ENCODE peak calls at places on chromosomes 2 and 18, in six cellular contexts. G is fibroblast of mammary gland, Y is fibroblast of lung, V is AG10803, M is mucosa of descending colon, U is heart right ventricle. J is an unnamed sample.

GRCh38 chr2:240149943-240150784 is 9.7 kb upstream of the OTOS start:
- DNase-seq in U (no peak), G (peak), Y (peak), V (peak), M (no peak), J (no peak)

GRCh38 chr2:235445116-235445515 is 48.7 kb upstream of the AGAP1 start:
- DNase-seq in U (no peak), V (no peak), M (no peak), Y (no peak), G (no peak), J (no peak)

GRCh38 chr2:67503066-67503795 is 106.1 kb downstream of the ETAA1 start:
- DNase-seq in G (peak), Y (peak), V (peak), U (no peak), M (no peak), J (peak)

GRCh38 chr18:13374468-13375301 is 156.1 kb downstream of the LDLRAD4 start:
- DNase-seq in Y (no peak), V (no peak), G (no peak), M (no peak), U (no peak), J (no peak)

GRCh38 chr2:88100489-88100858 is 27.4 kb downstream of the FABP1 start:
- DNase-seq in U (no peak), M (no peak), Y (no peak), V (no peak), G (no peak), J (no peak)

GRCh38 chr2:48734576-48735303 is 20.8 kb downstream of the LHCGR start:
- DNase-seq in U (no peak), V (peak), Y (no peak), M (no peak), G (peak), J (no peak)

GRCh38 chr18:76822510-76823165 is at the start of gene ZNF236:
- DNase-seq in M (peak), G (peak), Y (peak), U (peak), V (peak), J (no peak)

GRCh38 chr18:69787825-69788547 is 159.7 kb downstream of the CD226 start:
- DNase-seq in V (peak), U (no peak), G (peak), M (no peak), Y (peak), J (peak)

GRCh38 chr2:238636269-238637073 is 209.7 kb downstream of the ASB1 start:
- DNase-seq in U (no peak), Y (peak), V (peak), G (peak), M (no peak), J (no peak)

GRCh38 chr2:118014492-118014824 is 588 bp upstream of the CCDC93 start:
- DNase-seq in Y (no peak), G (no peak), U (peak), M (no peak), V (no peak), J (no peak)

GRCh38 chr2:72028351-72028995 is 119.2 kb downstream of the CYP26B1 start:
- DNase-seq in M (no peak), Y (no peak), V (no peak), G (no peak), U (no peak), J (no peak)

GRCh38 chr2:55102056-55102812 is 52.0 kb upstream of the RTN4 start:
- DNase-seq in G (peak), U (no peak), M (no peak), V (peak), Y (peak), J (no peak)

GRCh38 chr2:88540346-88540745 is 86.9 kb downstream of the EIF2AK3 start:
- DNase-seq in V (peak), Y (no peak), U (no peak), M (no peak), G (peak), J (peak)

GRCh38 chr2:198309673-198310280 is 505.4 kb downstream of the PLCL1 start:
- DNase-seq in U (no peak), V (peak), Y (peak), G (peak), M (peak), J (no peak)

GRCh38 chr2:165874445-165875039 is 79.0 kb downstream of the TTC21B start:
- DNase-seq in V (peak), Y (peak), M (no peak), G (peak), U (no peak), J (peak)

GRCh38 chr18:63374520-63374919 is 7.5 kb upstream of the KDSR start:
- DNase-seq in M (no peak), Y (peak), G (no peak), V (peak), U (no peak), J (no peak)

GRCh38 chr2:205754285-205754923 is 72.1 kb downstream of the NRP2 start:
- DNase-seq in M (no peak), G (no peak), V (no peak), Y (no peak), U (no peak), J (no peak)

GRCh38 chr2:101149241-101150192 is 1.7 kb downstream of the TBC1D8 start:
- DNase-seq in G (peak), Y (no peak), V (no peak), M (no peak), U (no peak), J (no peak)

GRCh38 chr2:102103992-102104871 is 38.3 kb upstream of the IL1R1 start:
- DNase-seq in Y (peak), M (peak), V (peak), G (peak), U (peak), J (no peak)

GRCh38 chr2:197309369-197310231 is 980 bp downstream of the ANKRD44 start:
- DNase-seq in M (peak), V (no peak), U (peak), Y (no peak), G (no peak), J (no peak)

GRCh38 chr18:13291745-13292447 is 73.3 kb downstream of the LDLRAD4 start:
- DNase-seq in U (no peak), V (no peak), G (no peak), Y (no peak), M (no peak), J (no peak)

GRCh38 chr2:71646028-71646427 is 192.7 kb downstream of the DYSF start:
- DNase-seq in G (peak), V (peak), U (peak), M (no peak), Y (peak), J (no peak)

GRCh38 chr18:808086-808485 is 4.0 kb downstream of the YES1 start:
- DNase-seq in G (peak), V (peak), U (no peak), M (no peak), Y (peak), J (no peak)

GRCh38 chr2:231411871-231412615 is 16.5 kb downstream of the B3GNT7 start:
- DNase-seq in G (peak), M (peak), Y (peak), V (peak), U (peak), J (peak)

GRCh38 chr18:3305933-3306332 is 44.0 kb downstream of the MYL12B start:
- DNase-seq in Y (peak), U (no peak), V (peak), M (no peak), G (peak), J (no peak)

GRCh38 chr18:3508576-3509559 is 58.9 kb downstream of the TGIF1 start:
- DNase-seq in U (no peak), Y (peak), M (no peak), G (no peak), V (no peak), J (no peak)

GRCh38 chr2:16293398-16293797 is 353.0 kb downstream of the MYCN start:
- DNase-seq in G (no peak), U (no peak), M (no peak), V (no peak), Y (no peak), J (no peak)
- H3K4me3 ChIP-seq in G (no peak), U (no peak), M (no peak), V (no peak), Y (no peak), J (no peak)

DNA sequence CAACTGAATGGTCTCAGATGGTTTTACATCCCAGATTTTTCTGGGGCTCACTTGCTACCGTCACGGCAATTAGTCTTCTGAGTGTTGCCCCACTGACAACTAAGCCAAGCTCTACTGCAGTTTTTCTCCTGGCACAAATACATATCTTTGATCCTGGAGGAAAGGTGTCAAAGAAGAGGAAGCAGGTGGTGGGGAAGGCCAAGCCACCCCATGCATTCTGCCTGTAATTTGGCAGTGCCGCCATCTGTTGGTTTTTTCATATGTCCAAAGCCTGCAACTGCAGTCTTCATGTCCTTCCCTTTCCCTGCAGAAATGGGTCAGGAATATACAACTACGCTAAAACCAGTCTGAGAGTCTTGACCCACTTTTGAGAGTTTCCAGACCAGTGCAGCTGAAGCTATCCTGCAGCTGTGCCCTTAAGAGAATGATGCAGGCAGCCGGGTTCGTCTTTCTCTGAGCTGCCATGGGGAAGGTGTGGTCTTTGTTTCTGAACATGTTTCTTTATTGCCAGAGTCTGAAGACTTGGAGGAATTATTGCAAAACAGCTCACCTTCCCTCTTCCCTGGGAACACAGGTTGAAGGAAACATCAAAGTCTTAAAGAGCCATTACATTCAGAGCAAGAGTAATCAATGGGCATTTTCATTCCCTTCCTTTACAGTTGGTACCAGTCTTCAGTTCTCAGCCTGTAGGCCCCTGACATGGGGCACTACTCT is 71.8 kb upstream of the ATL2 start:
- DNase-seq in U (no peak), G (no peak), M (no peak), V (no peak), Y (no peak), J (no peak)
- TF ChIP-seq CTCF in U (no peak), G (no peak), M (no peak), V (no peak), Y (no peak), J (no peak)

GRCh38 chr18:67362906-67363305 is 153.6 kb downstream of the DSEL start:
- DNase-seq in U (no peak), Y (no peak), M (no peak), V (no peak), G (no peak), J (no peak)

GRCh38 chr18:67354692-67355091 is 161.8 kb downstream of the DSEL start:
- DNase-seq in V (no peak), U (no peak), G (no peak), Y (no peak), M (no peak), J (no peak)

GRCh38 chr18:67363694-67364093 is 152.8 kb downstream of the DSEL start:
- DNase-seq in V (no peak), M (no peak), G (no peak), U (no peak), Y (no peak), J (no peak)

GRCh38 chr18:67358947-67359346 is 157.6 kb downstream of the DSEL start:
- DNase-seq in V (no peak), G (no peak), Y (no peak), M (no peak), U (no peak), J (no peak)

GRCh38 chr18:67359868-67360838 is 156.4 kb downstream of the DSEL start:
- DNase-seq in G (peak), Y (peak), U (no peak), M (no peak), V (peak), J (peak)
- H3K4me3 ChIP-seq in G (peak), Y (peak), U (no peak), M (no peak), V (peak), J (peak)

GRCh38 chr2:202104286-202104870 is 31.3 kb downstream of the KIAA2012 start:
- DNase-seq in Y (peak), G (peak), U (no peak), M (peak), V (peak), J (no peak)
- TF ChIP-seq CTCF in Y (peak), G (peak), U (no peak), M (no peak), V (peak), J (peak)

GRCh38 chr2:64455545-64455944 is 1.6 kb downstream of the LGALSL start:
- DNase-seq in V (no peak), M (no peak), G (no peak), Y (no peak), U (no peak), J (no peak)
- H3K4me3 ChIP-seq in V (no peak), M (no peak), G (no peak), Y (no peak), U (peak), J (no peak)

GRCh38 chr18:60413944-60414547 is 41.5 kb upstream of the MC4R start:
- DNase-seq in V (peak), U (no peak), M (peak), G (peak), Y (peak), J (no peak)
- TF ChIP-seq CTCF in V (peak), U (no peak), M (no peak), G (peak), Y (peak), J (peak)

DNA sequence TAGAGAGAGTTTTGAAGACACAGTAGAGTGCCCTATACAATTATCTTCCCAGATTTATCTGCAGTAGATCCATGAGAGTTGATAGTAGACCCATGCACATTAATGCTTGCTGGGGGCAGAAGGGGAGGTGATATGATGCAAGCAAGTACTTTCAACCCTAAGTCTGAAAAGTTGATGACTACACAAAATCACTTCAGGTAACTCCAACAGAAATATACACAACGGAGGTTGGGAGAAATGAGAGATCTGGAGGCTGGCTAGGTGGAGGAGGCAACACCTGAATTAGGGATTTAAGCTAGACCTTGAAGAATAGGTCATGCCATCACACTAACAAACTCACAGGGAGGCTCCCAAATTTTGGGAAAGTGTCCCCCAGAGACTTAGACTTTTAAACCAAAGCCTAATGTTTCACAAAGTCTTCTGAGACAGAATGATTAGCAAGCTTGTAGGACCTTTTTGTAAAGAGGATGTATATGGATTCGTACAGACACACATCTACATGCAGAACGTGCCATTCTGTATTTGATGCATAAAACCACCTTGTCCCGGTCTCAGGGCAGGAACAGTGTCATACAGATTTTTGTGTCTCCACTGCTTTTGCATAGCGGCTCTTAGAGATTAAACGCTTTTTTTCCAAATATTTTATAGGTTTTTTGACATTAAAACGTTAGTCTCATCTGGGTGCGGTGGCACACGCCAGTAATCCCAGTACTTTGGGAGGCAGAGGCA is 937 bp upstream of the STAMBP start:
- DNase-seq in U (no peak), V (no peak), G (no peak), M (no peak), Y (no peak), J (no peak)
- H3K4me3 ChIP-seq in U (peak), V (peak), G (no peak), M (no peak), Y (peak), J (peak)

DNA sequence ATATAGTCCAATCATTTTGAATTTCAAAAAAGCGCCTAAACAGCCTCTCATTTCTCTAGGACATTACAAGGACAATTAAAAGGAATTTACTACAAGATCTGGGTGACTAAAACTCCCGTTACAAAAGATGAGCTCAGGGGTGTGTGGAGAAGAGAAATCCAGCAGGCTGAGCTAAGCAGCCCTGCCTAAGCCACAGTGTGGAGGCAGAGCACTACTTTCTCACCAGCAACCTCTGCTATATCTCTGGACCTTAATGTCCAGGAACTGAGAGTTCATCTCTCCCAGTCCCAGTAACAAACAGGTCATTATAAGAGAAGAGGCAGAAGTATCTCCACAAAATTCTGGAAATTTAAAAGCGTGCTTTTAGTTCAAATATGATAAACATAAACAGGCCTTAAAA is 18.9 kb upstream of the ANKRD62 start:
- DNase-seq in U (no peak), G (peak), M (no peak), Y (no peak), V (no peak), J (no peak)
- TF ChIP-seq CTCF in U (no peak), G (peak), M (no peak), Y (no peak), V (no peak), J (peak)

GRCh38 chr2:172107690-172108586 is 5.2 kb upstream of the DLX2 start:
- DNase-seq in G (no peak), Y (no peak), M (no peak), V (no peak), U (no peak), J (no peak)

GRCh38 chr2:172109256-172109655 is 6.6 kb upstream of the DLX2 start:
- DNase-seq in G (no peak), U (no peak), M (no peak), V (no peak), Y (no peak), J (no peak)

GRCh38 chr2:172108587-172108930 is 5.9 kb upstream of the DLX2 start:
- DNase-seq in U (no peak), Y (no peak), M (no peak), G (no peak), V (no peak), J (no peak)

GRCh38 chr2:172106128-172106961 is 3.6 kb upstream of the DLX2 start:
- DNase-seq in M (peak), U (no peak), Y (no peak), V (peak), G (peak), J (no peak)

DNA sequence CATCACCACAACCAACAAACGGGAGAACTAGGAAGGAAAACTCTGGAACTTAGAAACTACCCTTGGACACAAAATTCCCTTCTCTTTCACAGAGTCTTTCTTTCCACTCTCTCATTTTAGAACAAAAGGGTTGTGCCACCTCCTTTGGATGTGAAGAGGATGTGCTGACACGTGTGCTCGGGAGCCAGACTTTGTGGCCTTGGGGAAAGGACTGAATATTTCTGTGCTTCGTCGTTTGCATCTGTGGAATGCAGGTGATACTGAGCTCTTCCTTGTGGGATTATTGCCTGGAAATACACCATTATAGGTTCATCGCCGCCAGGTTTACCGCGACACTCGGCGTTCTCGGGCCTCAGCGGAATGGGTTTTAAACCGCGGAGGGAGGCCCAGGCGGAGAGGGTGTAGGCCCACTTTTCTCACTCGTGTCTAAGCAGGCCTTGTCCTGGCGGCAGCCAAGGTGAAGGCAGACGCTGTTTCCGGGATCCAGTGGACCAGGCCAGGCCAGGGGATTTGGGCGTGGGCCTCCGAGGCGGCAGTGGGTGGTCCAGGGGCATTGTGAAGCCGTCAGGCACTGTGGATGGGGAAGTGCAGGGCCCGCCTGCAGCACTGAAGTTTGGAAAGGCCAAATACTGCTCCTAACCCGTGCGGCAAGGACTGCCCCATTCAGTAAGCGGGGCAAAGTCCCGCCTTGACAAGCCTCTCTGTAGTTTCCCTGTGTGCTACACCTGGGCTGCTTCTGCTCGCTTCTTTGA is 7.1 kb upstream of the DLX2 start:
- DNase-seq in U (no peak), V (no peak), Y (no peak), M (no peak), G (no peak), J (no peak)
- H3K4me3 ChIP-seq in U (no peak), V (no peak), Y (no peak), M (no peak), G (no peak), J (no peak)